ENCODE peak calls at places on chromosomes 13 and 19, in eight cellular contexts. One of them, this sample, is unnamed.

GRCh38 chr13:84870190-84870589 is 929.0 kb downstream of the SLITRK6 start:
- DNase-seq in neural crest cell: no peak
- DNase-seq in T-helper 9 cell: no peak
- DNase-seq in T-helper 2 cell: no peak
- DNase-seq in endothelial cell: no peak
- DNase-seq in activated CD4-positive, alpha-beta T cell treated with anti-CD3 and anti-CD28 coated beads for 1 hour: no peak
- DNase-seq in stimulated activated CD8-positive, alpha-beta memory T cell treated with anti-CD3 and anti-CD28 coated beads, Interleukin-4, amount 100 ng/mL, for 1 hour: no peak
- DNase-seq in EL: peak
- DNase-seq in this sample: no peak

GRCh38 chr13:71864981-71865857 is 1.8 kb downstream of the DACH1 start:
- DNase-seq in T-helper 9 cell: no peak
- DNase-seq in stimulated activated CD8-positive, alpha-beta memory T cell treated with anti-CD3 and anti-CD28 coated beads, Interleukin-4, amount 100 ng/mL, for 1 hour: no peak
- DNase-seq in EL: no peak
- DNase-seq in endothelial cell: peak
- DNase-seq in neural crest cell: peak
- DNase-seq in activated CD4-positive, alpha-beta T cell treated with anti-CD3 and anti-CD28 coated beads for 1 hour: no peak
- DNase-seq in T-helper 2 cell: no peak
- DNase-seq in this sample: no peak

GRCh38 chr13:48892311-48892710 is 83.4 kb upstream of the FNDC3A start:
- DNase-seq in activated CD4-positive, alpha-beta T cell treated with anti-CD3 and anti-CD28 coated beads for 1 hour: no peak
- DNase-seq in neural crest cell: no peak
- DNase-seq in T-helper 9 cell: no peak
- DNase-seq in T-helper 2 cell: no peak
- DNase-seq in endothelial cell: no peak
- DNase-seq in EL: peak
- DNase-seq in stimulated activated CD8-positive, alpha-beta memory T cell treated with anti-CD3 and anti-CD28 coated beads, Interleukin-4, amount 100 ng/mL, for 1 hour: no peak
- DNase-seq in this sample: peak

GRCh38 chr19:28312269-28312668 is 900.7 kb downstream of the UQCRFS1 start:
- DNase-seq in T-helper 9 cell: no peak
- DNase-seq in activated CD4-positive, alpha-beta T cell treated with anti-CD3 and anti-CD28 coated beads for 1 hour: no peak
- DNase-seq in EL: no peak
- DNase-seq in stimulated activated CD8-positive, alpha-beta memory T cell treated with anti-CD3 and anti-CD28 coated beads, Interleukin-4, amount 100 ng/mL, for 1 hour: no peak
- DNase-seq in neural crest cell: no peak
- DNase-seq in endothelial cell: no peak
- DNase-seq in T-helper 2 cell: no peak
- DNase-seq in this sample: no peak

GRCh38 chr19:18590273-18591272 is 2.0 kb downstream of the REX1BD start:
- DNase-seq in neural crest cell: peak
- DNase-seq in T-helper 9 cell: no peak
- DNase-seq in T-helper 2 cell: no peak
- DNase-seq in stimulated activated CD8-positive, alpha-beta memory T cell treated with anti-CD3 and anti-CD28 coated beads, Interleukin-4, amount 100 ng/mL, for 1 hour: no peak
- DNase-seq in activated CD4-positive, alpha-beta T cell treated with anti-CD3 and anti-CD28 coated beads for 1 hour: no peak
- DNase-seq in EL: peak
- DNase-seq in endothelial cell: peak
- DNase-seq in this sample: peak

GRCh38 chr19:40604647-40605200 is 3.6 kb downstream of the LTBP4 start:
- DNase-seq in neural crest cell: no peak
- DNase-seq in T-helper 2 cell: no peak
- DNase-seq in activated CD4-positive, alpha-beta T cell treated with anti-CD3 and anti-CD28 coated beads for 1 hour: no peak
- DNase-seq in EL: no peak
- DNase-seq in stimulated activated CD8-positive, alpha-beta memory T cell treated with anti-CD3 and anti-CD28 coated beads, Interleukin-4, amount 100 ng/mL, for 1 hour: no peak
- DNase-seq in T-helper 9 cell: no peak
- DNase-seq in endothelial cell: no peak
- DNase-seq in this sample: no peak

GRCh38 chr19:6654347-6655310 is 15.3 kb downstream of the TNFSF14 start:
- DNase-seq in endothelial cell: no peak
- DNase-seq in neural crest cell: no peak
- DNase-seq in stimulated activated CD8-positive, alpha-beta memory T cell treated with anti-CD3 and anti-CD28 coated beads, Interleukin-4, amount 100 ng/mL, for 1 hour: no peak
- DNase-seq in T-helper 9 cell: peak
- DNase-seq in EL: no peak
- DNase-seq in T-helper 2 cell: peak
- DNase-seq in activated CD4-positive, alpha-beta T cell treated with anti-CD3 and anti-CD28 coated beads for 1 hour: no peak
- DNase-seq in this sample: no peak

GRCh38 chr19:19525611-19526380 is 2.9 kb upstream of the YJEFN3 start:
- DNase-seq in EL: no peak
- DNase-seq in neural crest cell: no peak
- DNase-seq in T-helper 2 cell: no peak
- DNase-seq in T-helper 9 cell: no peak
- DNase-seq in stimulated activated CD8-positive, alpha-beta memory T cell treated with anti-CD3 and anti-CD28 coated beads, Interleukin-4, amount 100 ng/mL, for 1 hour: no peak
- DNase-seq in activated CD4-positive, alpha-beta T cell treated with anti-CD3 and anti-CD28 coated beads for 1 hour: no peak
- DNase-seq in endothelial cell: no peak
- DNase-seq in this sample: no peak

GRCh38 chr19:40379446-40380198 is 10.4 kb downstream of the HIPK4 start:
- DNase-seq in stimulated activated CD8-positive, alpha-beta memory T cell treated with anti-CD3 and anti-CD28 coated beads, Interleukin-4, amount 100 ng/mL, for 1 hour: no peak
- DNase-seq in T-helper 9 cell: no peak
- DNase-seq in T-helper 2 cell: no peak
- DNase-seq in EL: no peak
- DNase-seq in endothelial cell: no peak
- DNase-seq in activated CD4-positive, alpha-beta T cell treated with anti-CD3 and anti-CD28 coated beads for 1 hour: no peak
- DNase-seq in neural crest cell: no peak
- DNase-seq in this sample: no peak

GRCh38 chr19:14113762-14114414 is 3.7 kb downstream of the PRKACA start:
- DNase-seq in EL: no peak
- DNase-seq in T-helper 9 cell: peak
- DNase-seq in activated CD4-positive, alpha-beta T cell treated with anti-CD3 and anti-CD28 coated beads for 1 hour: no peak
- DNase-seq in neural crest cell: peak
- DNase-seq in endothelial cell: no peak
- DNase-seq in stimulated activated CD8-positive, alpha-beta memory T cell treated with anti-CD3 and anti-CD28 coated beads, Interleukin-4, amount 100 ng/mL, for 1 hour: no peak
- DNase-seq in T-helper 2 cell: no peak
- DNase-seq in this sample: no peak

GRCh38 chr19:2661615-2662014 is 40.9 kb downstream of the GNG7 start:
- DNase-seq in EL: no peak
- DNase-seq in activated CD4-positive, alpha-beta T cell treated with anti-CD3 and anti-CD28 coated beads for 1 hour: no peak
- DNase-seq in neural crest cell: no peak
- DNase-seq in T-helper 2 cell: no peak
- DNase-seq in T-helper 9 cell: no peak
- DNase-seq in stimulated activated CD8-positive, alpha-beta memory T cell treated with anti-CD3 and anti-CD28 coated beads, Interleukin-4, amount 100 ng/mL, for 1 hour: no peak
- DNase-seq in endothelial cell: no peak
- DNase-seq in this sample: no peak

GRCh38 chr13:98386632-98387031 is 190.3 kb downstream of the STK24 start:
- DNase-seq in T-helper 2 cell: no peak
- DNase-seq in neural crest cell: no peak
- DNase-seq in endothelial cell: no peak
- DNase-seq in EL: no peak
- DNase-seq in stimulated activated CD8-positive, alpha-beta memory T cell treated with anti-CD3 and anti-CD28 coated beads, Interleukin-4, amount 100 ng/mL, for 1 hour: no peak
- DNase-seq in activated CD4-positive, alpha-beta T cell treated with anti-CD3 and anti-CD28 coated beads for 1 hour: no peak
- DNase-seq in T-helper 9 cell: no peak
- DNase-seq in this sample: no peak

GRCh38 chr13:89066868-89067466 is 1395.8 kb downstream of the SLITRK5 start:
- DNase-seq in neural crest cell: peak
- DNase-seq in endothelial cell: peak
- DNase-seq in activated CD4-positive, alpha-beta T cell treated with anti-CD3 and anti-CD28 coated beads for 1 hour: no peak
- DNase-seq in stimulated activated CD8-positive, alpha-beta memory T cell treated with anti-CD3 and anti-CD28 coated beads, Interleukin-4, amount 100 ng/mL, for 1 hour: no peak
- DNase-seq in T-helper 9 cell: no peak
- DNase-seq in T-helper 2 cell: peak
- DNase-seq in EL: no peak
- DNase-seq in this sample: peak

GRCh38 chr13:31638577-31638976 is 100.7 kb upstream of the RXFP2 start:
- DNase-seq in neural crest cell: no peak
- DNase-seq in T-helper 2 cell: no peak
- DNase-seq in activated CD4-positive, alpha-beta T cell treated with anti-CD3 and anti-CD28 coated beads for 1 hour: no peak
- DNase-seq in stimulated activated CD8-positive, alpha-beta memory T cell treated with anti-CD3 and anti-CD28 coated beads, Interleukin-4, amount 100 ng/mL, for 1 hour: no peak
- DNase-seq in endothelial cell: no peak
- DNase-seq in EL: peak
- DNase-seq in T-helper 9 cell: no peak
- DNase-seq in this sample: peak

GRCh38 chr13:38308736-38309135 is 40.9 kb upstream of the UFM1 start:
- DNase-seq in activated CD4-positive, alpha-beta T cell treated with anti-CD3 and anti-CD28 coated beads for 1 hour: no peak
- DNase-seq in T-helper 2 cell: no peak
- DNase-seq in EL: peak
- DNase-seq in stimulated activated CD8-positive, alpha-beta memory T cell treated with anti-CD3 and anti-CD28 coated beads, Interleukin-4, amount 100 ng/mL, for 1 hour: no peak
- DNase-seq in endothelial cell: no peak
- DNase-seq in T-helper 9 cell: no peak
- DNase-seq in neural crest cell: no peak
- DNase-seq in this sample: no peak

GRCh38 chr19:3054972-3055740 is 7.1 kb downstream of the TLE5 start:
- DNase-seq in EL: peak
- DNase-seq in activated CD4-positive, alpha-beta T cell treated with anti-CD3 and anti-CD28 coated beads for 1 hour: no peak
- DNase-seq in T-helper 2 cell: no peak
- DNase-seq in endothelial cell: no peak
- DNase-seq in T-helper 9 cell: no peak
- DNase-seq in stimulated activated CD8-positive, alpha-beta memory T cell treated with anti-CD3 and anti-CD28 coated beads, Interleukin-4, amount 100 ng/mL, for 1 hour: no peak
- DNase-seq in neural crest cell: no peak
- DNase-seq in this sample: no peak

GRCh38 chr19:28898279-28898678 is 314.7 kb downstream of the UQCRFS1 start:
- DNase-seq in neural crest cell: no peak
- DNase-seq in activated CD4-positive, alpha-beta T cell treated with anti-CD3 and anti-CD28 coated beads for 1 hour: no peak
- DNase-seq in endothelial cell: no peak
- DNase-seq in stimulated activated CD8-positive, alpha-beta memory T cell treated with anti-CD3 and anti-CD28 coated beads, Interleukin-4, amount 100 ng/mL, for 1 hour: no peak
- DNase-seq in T-helper 2 cell: no peak
- DNase-seq in EL: no peak
- DNase-seq in T-helper 9 cell: no peak
- DNase-seq in this sample: no peak

GRCh38 chr13:110628952-110629701 is 13.8 kb downstream of the NAXD start:
- DNase-seq in EL: no peak
- DNase-seq in neural crest cell: no peak
- DNase-seq in T-helper 2 cell: no peak
- DNase-seq in stimulated activated CD8-positive, alpha-beta memory T cell treated with anti-CD3 and anti-CD28 coated beads, Interleukin-4, amount 100 ng/mL, for 1 hour: no peak
- DNase-seq in activated CD4-positive, alpha-beta T cell treated with anti-CD3 and anti-CD28 coated beads for 1 hour: no peak
- DNase-seq in endothelial cell: no peak
- DNase-seq in T-helper 9 cell: no peak
- DNase-seq in this sample: no peak

GRCh38 chr19:44598880-44599279 is 14.5 kb upstream of the IGSF23 start:
- DNase-seq in neural crest cell: no peak
- DNase-seq in endothelial cell: no peak
- DNase-seq in stimulated activated CD8-positive, alpha-beta memory T cell treated with anti-CD3 and anti-CD28 coated beads, Interleukin-4, amount 100 ng/mL, for 1 hour: no peak
- DNase-seq in activated CD4-positive, alpha-beta T cell treated with anti-CD3 and anti-CD28 coated beads for 1 hour: no peak
- DNase-seq in T-helper 9 cell: no peak
- DNase-seq in EL: no peak
- DNase-seq in T-helper 2 cell: no peak
- DNase-seq in this sample: no peak

GRCh38 chr13:111903143-111903542 is 163.8 kb upstream of the SOX1 start:
- DNase-seq in activated CD4-positive, alpha-beta T cell treated with anti-CD3 and anti-CD28 coated beads for 1 hour: no peak
- DNase-seq in neural crest cell: no peak
- DNase-seq in endothelial cell: no peak
- DNase-seq in EL: no peak
- DNase-seq in T-helper 9 cell: no peak
- DNase-seq in T-helper 2 cell: no peak
- DNase-seq in stimulated activated CD8-positive, alpha-beta memory T cell treated with anti-CD3 and anti-CD28 coated beads, Interleukin-4, amount 100 ng/mL, for 1 hour: no peak
- DNase-seq in this sample: peak